ENCODE peak calls at places on chromosome 5, in four cellular contexts. One of them, this sample, is unnamed.

GRCh38 chr5:144273232-144274027 is 102.8 kb downstream of the KCTD16 start:
- DNase-seq in activated naive CD4-positive, alpha-beta T cell treated with anti-CD3 and anti-CD28 coated beads, Interleukin-2, amount 50 U/mL, for 16 hours: no peak
- DNase-seq in HTR-8/SVneo: no peak
- DNase-seq in M059J: peak
- DNase-seq in this sample: no peak

GRCh38 chr5:143061161-143061945 is 291.2 kb downstream of the ARHGAP26 start:
- DNase-seq in HTR-8/SVneo: peak
- DNase-seq in activated naive CD4-positive, alpha-beta T cell treated with anti-CD3 and anti-CD28 coated beads, Interleukin-2, amount 50 U/mL, for 16 hours: no peak
- DNase-seq in M059J: peak
- DNase-seq in this sample: no peak

GRCh38 chr5:135995979-135996378 is 32.8 kb upstream of the TGFBI start:
- DNase-seq in M059J: peak
- DNase-seq in HTR-8/SVneo: no peak
- DNase-seq in activated naive CD4-positive, alpha-beta T cell treated with anti-CD3 and anti-CD28 coated beads, Interleukin-2, amount 50 U/mL, for 16 hours: no peak
- DNase-seq in this sample: no peak

GRCh38 chr5:10719965-10720364 is 41.1 kb downstream of the DAP start:
- DNase-seq in HTR-8/SVneo: no peak
- DNase-seq in activated naive CD4-positive, alpha-beta T cell treated with anti-CD3 and anti-CD28 coated beads, Interleukin-2, amount 50 U/mL, for 16 hours: no peak
- DNase-seq in M059J: peak
- DNase-seq in this sample: no peak

GRCh38 chr5:96297867-96298266 is 135.2 kb downstream of the PCSK1 start:
- DNase-seq in HTR-8/SVneo: no peak
- DNase-seq in activated naive CD4-positive, alpha-beta T cell treated with anti-CD3 and anti-CD28 coated beads, Interleukin-2, amount 50 U/mL, for 16 hours: no peak
- DNase-seq in M059J: peak
- DNase-seq in this sample: peak

GRCh38 chr5:175235251-175235963 is 208.6 kb downstream of the DRD1 start:
- DNase-seq in activated naive CD4-positive, alpha-beta T cell treated with anti-CD3 and anti-CD28 coated beads, Interleukin-2, amount 50 U/mL, for 16 hours: no peak
- DNase-seq in M059J: peak
- DNase-seq in HTR-8/SVneo: no peak
- DNase-seq in this sample: peak

GRCh38 chr5:179212870-179213269 is 132.4 kb downstream of the ADAMTS2 start:
- DNase-seq in M059J: peak
- DNase-seq in activated naive CD4-positive, alpha-beta T cell treated with anti-CD3 and anti-CD28 coated beads, Interleukin-2, amount 50 U/mL, for 16 hours: no peak
- DNase-seq in HTR-8/SVneo: no peak
- DNase-seq in this sample: no peak

GRCh38 chr5:43469671-43470396 is 13.8 kb downstream of the TMEM267 start:
- DNase-seq in HTR-8/SVneo: no peak
- DNase-seq in activated naive CD4-positive, alpha-beta T cell treated with anti-CD3 and anti-CD28 coated beads, Interleukin-2, amount 50 U/mL, for 16 hours: no peak
- DNase-seq in M059J: no peak
- DNase-seq in this sample: no peak

GRCh38 chr5:142915840-142916424 is 145.8 kb downstream of the ARHGAP26 start:
- DNase-seq in activated naive CD4-positive, alpha-beta T cell treated with anti-CD3 and anti-CD28 coated beads, Interleukin-2, amount 50 U/mL, for 16 hours: no peak
- DNase-seq in M059J: peak
- DNase-seq in HTR-8/SVneo: peak
- DNase-seq in this sample: peak

GRCh38 chr5:135013947-135014570 is 20.0 kb downstream of the PITX1 start:
- DNase-seq in HTR-8/SVneo: no peak
- DNase-seq in M059J: no peak
- DNase-seq in activated naive CD4-positive, alpha-beta T cell treated with anti-CD3 and anti-CD28 coated beads, Interleukin-2, amount 50 U/mL, for 16 hours: peak
- DNase-seq in this sample: no peak

GRCh38 chr5:157924931-157925729 is 66.2 kb upstream of the CLINT1 start:
- DNase-seq in M059J: peak
- DNase-seq in HTR-8/SVneo: no peak
- DNase-seq in activated naive CD4-positive, alpha-beta T cell treated with anti-CD3 and anti-CD28 coated beads, Interleukin-2, amount 50 U/mL, for 16 hours: no peak
- DNase-seq in this sample: no peak

GRCh38 chr5:133404724-133405123 is 207.6 kb downstream of the FSTL4 start:
- DNase-seq in activated naive CD4-positive, alpha-beta T cell treated with anti-CD3 and anti-CD28 coated beads, Interleukin-2, amount 50 U/mL, for 16 hours: no peak
- DNase-seq in HTR-8/SVneo: no peak
- DNase-seq in M059J: peak
- DNase-seq in this sample: no peak

GRCh38 chr5:93620487-93621339 is 37.7 kb downstream of the NR2F1 start:
- DNase-seq in M059J: peak
- DNase-seq in activated naive CD4-positive, alpha-beta T cell treated with anti-CD3 and anti-CD28 coated beads, Interleukin-2, amount 50 U/mL, for 16 hours: peak
- DNase-seq in HTR-8/SVneo: peak
- DNase-seq in this sample: peak

GRCh38 chr5:176578391-176578808 is 29.3 kb downstream of the CDHR2 start:
- DNase-seq in activated naive CD4-positive, alpha-beta T cell treated with anti-CD3 and anti-CD28 coated beads, Interleukin-2, amount 50 U/mL, for 16 hours: peak
- DNase-seq in M059J: peak
- DNase-seq in HTR-8/SVneo: peak
- DNase-seq in this sample: peak

GRCh38 chr5:54764691-54765090 is 220.7 kb downstream of the ESM1 start:
- DNase-seq in activated naive CD4-positive, alpha-beta T cell treated with anti-CD3 and anti-CD28 coated beads, Interleukin-2, amount 50 U/mL, for 16 hours: no peak
- DNase-seq in HTR-8/SVneo: no peak
- DNase-seq in M059J: no peak
- DNase-seq in this sample: no peak

GRCh38 chr5:43572357-43572756 is 15.5 kb upstream of the PAIP1 start:
- DNase-seq in activated naive CD4-positive, alpha-beta T cell treated with anti-CD3 and anti-CD28 coated beads, Interleukin-2, amount 50 U/mL, for 16 hours: no peak
- DNase-seq in HTR-8/SVneo: no peak
- DNase-seq in M059J: peak
- DNase-seq in this sample: no peak

GRCh38 chr5:54215233-54215736 is 95.1 kb downstream of the ARL15 start:
- DNase-seq in HTR-8/SVneo: no peak
- DNase-seq in activated naive CD4-positive, alpha-beta T cell treated with anti-CD3 and anti-CD28 coated beads, Interleukin-2, amount 50 U/mL, for 16 hours: no peak
- DNase-seq in M059J: no peak
- DNase-seq in this sample: no peak

GRCh38 chr5:158700231-158700996 is 399.3 kb downstream of the EBF1 start:
- DNase-seq in M059J: no peak
- DNase-seq in activated naive CD4-positive, alpha-beta T cell treated with anti-CD3 and anti-CD28 coated beads, Interleukin-2, amount 50 U/mL, for 16 hours: no peak
- DNase-seq in HTR-8/SVneo: no peak
- DNase-seq in this sample: no peak

GRCh38 chr5:96031811-96032261 is 70.2 kb upstream of the ELL2 start:
- DNase-seq in M059J: peak
- DNase-seq in HTR-8/SVneo: no peak
- DNase-seq in activated naive CD4-positive, alpha-beta T cell treated with anti-CD3 and anti-CD28 coated beads, Interleukin-2, amount 50 U/mL, for 16 hours: no peak
- DNase-seq in this sample: no peak

GRCh38 chr5:89397096-89397495 is 514.1 kb upstream of the MEF2C start:
- DNase-seq in HTR-8/SVneo: no peak
- DNase-seq in M059J: peak
- DNase-seq in activated naive CD4-positive, alpha-beta T cell treated with anti-CD3 and anti-CD28 coated beads, Interleukin-2, amount 50 U/mL, for 16 hours: no peak
- DNase-seq in this sample: no peak

GRCh38 chr5:151243564-151243963 is 9.4 kb upstream of the GM2A start:
- DNase-seq in HTR-8/SVneo: no peak
- DNase-seq in M059J: no peak
- DNase-seq in activated naive CD4-positive, alpha-beta T cell treated with anti-CD3 and anti-CD28 coated beads, Interleukin-2, amount 50 U/mL, for 16 hours: no peak
- DNase-seq in this sample: no peak

GRCh38 chr5:96821260-96821916 is 13.6 kb upstream of the ERAP1 start:
- DNase-seq in activated naive CD4-positive, alpha-beta T cell treated with anti-CD3 and anti-CD28 coated beads, Interleukin-2, amount 50 U/mL, for 16 hours: no peak
- DNase-seq in HTR-8/SVneo: no peak
- DNase-seq in M059J: peak
- DNase-seq in this sample: no peak

GRCh38 chr5:147410496-147411395 is 99.1 kb downstream of the DPYSL3 start:
- DNase-seq in HTR-8/SVneo: no peak
- DNase-seq in M059J: no peak
- DNase-seq in activated naive CD4-positive, alpha-beta T cell treated with anti-CD3 and anti-CD28 coated beads, Interleukin-2, amount 50 U/mL, for 16 hours: no peak
- DNase-seq in this sample: no peak

GRCh38 chr5:153660919-153661318 is 170.4 kb downstream of the GRIA1 start:
- DNase-seq in M059J: no peak
- DNase-seq in activated naive CD4-positive, alpha-beta T cell treated with anti-CD3 and anti-CD28 coated beads, Interleukin-2, amount 50 U/mL, for 16 hours: no peak
- DNase-seq in HTR-8/SVneo: no peak
- DNase-seq in this sample: no peak

GRCh38 chr5:149697001-149697400 is 33.1 kb upstream of the PPARGC1B start:
- DNase-seq in activated naive CD4-positive, alpha-beta T cell treated with anti-CD3 and anti-CD28 coated beads, Interleukin-2, amount 50 U/mL, for 16 hours: no peak
- DNase-seq in HTR-8/SVneo: no peak
- DNase-seq in M059J: peak
- DNase-seq in this sample: no peak

GRCh38 chr5:8993031-8993430 is 552.8 kb downstream of the SEMA5A start:
- DNase-seq in M059J: no peak
- DNase-seq in activated naive CD4-positive, alpha-beta T cell treated with anti-CD3 and anti-CD28 coated beads, Interleukin-2, amount 50 U/mL, for 16 hours: no peak
- DNase-seq in HTR-8/SVneo: no peak
- DNase-seq in this sample: peak